ENCODE peak calls at places on chromosomes 11 and 22, in seven cellular contexts. W, D, P, K, M, Z and I are unnamed samples. For H3K4me1 and H3K36me3, the result is how much of the 10 kb centered on the place peaks cover.

GRCh38 chr11:119509969-119510401 is 87.0 kb upstream of the THY1 start:
- DNase-seq in P (peak), K (no peak), M (no peak), Z (no peak), D (no peak), W (peak), I (no peak)

GRCh38 chr11:116692318-116693106 is 80.3 kb downstream of the BUD13 start:
- DNase-seq in W (no peak), K (peak), M (peak), P (no peak), D (no peak), Z (no peak), I (no peak)

GRCh38 chr22:24071686-24072085 is 60.6 kb downstream of the CABIN1 start:
- DNase-seq in P (no peak), Z (no peak), D (no peak), W (no peak), M (no peak), K (no peak), I (no peak)

GRCh38 chr11:7691759-7692334 is 14.4 kb downstream of the OVCH2 start:
- DNase-seq in Z (no peak), W (peak), P (no peak), D (no peak), K (no peak), M (no peak), I (no peak)

GRCh38 chr11:21771097-21771496 is 421.8 kb upstream of the ANO5 start:
- DNase-seq in D (no peak), P (no peak), M (no peak), Z (no peak), K (no peak), W (no peak), I (no peak)

GRCh38 chr11:96391698-96392307 is 2.0 kb downstream of the JRKL start:
- DNase-seq in P (peak), W (no peak), D (no peak), K (no peak), M (no peak), Z (no peak), I (no peak)

GRCh38 chr11:10208045-10208674 is 85.9 kb downstream of the SBF2 start:
- DNase-seq in K (no peak), Z (peak), P (peak), W (peak), M (no peak), D (peak), I (no peak)

GRCh38 chr11:111833524-111833923 is 37.9 kb downstream of the ALG9 start:
- DNase-seq in P (peak), D (no peak), K (no peak), M (no peak), Z (no peak), W (peak), I (peak)

GRCh38 chr22:17741866-17742527 is 32.3 kb downstream of the BID start:
- DNase-seq in P (no peak), W (no peak), Z (no peak), D (no peak), K (no peak), M (no peak), I (no peak)

GRCh38 chr11:62710001-62710345 is 2.5 kb downstream of the GNG3 start:
- DNase-seq in K (no peak), Z (no peak), P (peak), W (peak), M (peak), D (no peak), I (no peak)

GRCh38 chr11:103893366-103893765 is 143.1 kb upstream of the DDI1 start:
- DNase-seq in W (no peak), K (no peak), M (no peak), D (no peak), Z (no peak), P (peak), I (no peak)

GRCh38 chr11:13923182-13923581 is 39.3 kb upstream of the SPON1 start:
- DNase-seq in K (no peak), P (no peak), W (no peak), D (peak), Z (no peak), M (no peak), I (no peak)

GRCh38 chr11:78223320-78223954 is 34.7 kb downstream of the USP35 start:
- DNase-seq in P (no peak), M (peak), D (no peak), K (no peak), Z (no peak), W (no peak), I (no peak)

GRCh38 chr11:17014774-17015638 is 792 bp upstream of the PLEKHA7 start:
- DNase-seq in M (no peak), W (peak), K (peak), Z (peak), D (peak), P (peak), I (peak)

GRCh38 chr11:44188643-44189042 is 93.2 kb downstream of the EXT2 start:
- DNase-seq in D (no peak), W (no peak), K (no peak), M (no peak), P (peak), Z (no peak), I (no peak)

GRCh38 chr11:116336540-116336939 is 436.2 kb downstream of the BUD13 start:
- DNase-seq in K (no peak), W (no peak), Z (no peak), M (no peak), P (no peak), D (no peak), I (no peak)

GRCh38 chr22:19857382-19857781 is 2.7 kb upstream of the GNB1L start:
- DNase-seq in D (no peak), Z (no peak), M (no peak), W (no peak), K (no peak), P (no peak), I (no peak)

DNA sequence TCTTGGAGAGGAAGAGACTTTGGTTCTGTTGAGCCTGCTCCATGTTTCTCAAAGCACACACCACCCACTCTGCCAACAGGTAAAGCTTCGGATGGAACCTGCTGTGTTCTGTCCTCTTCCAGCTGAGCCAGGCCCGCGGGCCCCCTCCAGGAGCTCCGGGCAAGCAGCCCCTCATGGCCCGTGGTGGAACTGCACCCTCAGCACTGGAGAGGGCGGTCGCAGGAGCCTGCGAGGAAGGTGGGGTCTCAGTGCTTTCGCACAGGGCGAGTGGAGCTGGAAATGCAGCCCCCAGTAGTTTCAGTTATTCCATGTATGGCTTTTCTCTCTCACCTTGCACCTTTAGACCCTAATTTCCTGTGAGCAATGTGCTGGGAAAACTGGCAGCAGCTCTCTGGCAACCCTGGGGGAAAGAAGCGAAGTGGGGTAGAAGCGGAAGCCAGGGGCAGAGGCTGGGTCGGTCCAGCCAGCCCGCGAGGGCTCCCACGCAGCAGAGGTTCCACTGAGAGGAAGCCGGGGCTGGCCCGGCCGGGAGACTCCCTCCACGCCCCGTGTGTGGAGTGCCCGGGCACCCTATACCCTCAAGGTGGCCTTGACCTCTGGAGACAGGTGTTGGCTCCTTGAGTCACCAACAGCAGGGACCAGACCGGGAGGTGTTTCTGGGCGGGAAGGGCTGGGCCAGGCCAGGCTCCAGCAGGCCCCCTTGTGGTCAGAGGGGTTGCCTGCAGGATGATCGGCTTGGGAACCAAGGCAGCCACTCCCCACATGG is 119.9 kb upstream of the TMEM45B start:
- DNase-seq in W (peak), K (peak), P (peak), Z (peak), M (no peak), D (peak), I (peak)
- H3K4me3 ChIP-seq in W (peak), K (no peak), P (peak), Z (peak), M (peak), D (no peak), I (no peak)

GRCh38 chr22:41305646-41306045 is 4.3 kb downstream of the ZC3H7B start:
- DNase-seq in W (peak), Z (no peak), M (no peak), D (no peak), P (peak), K (no peak), I (no peak)
- H3K4me1 ChIP-seq in W (under half), Z (under half), M (under half), D (under half), P (under half), K (under half), I (under half)

DNA sequence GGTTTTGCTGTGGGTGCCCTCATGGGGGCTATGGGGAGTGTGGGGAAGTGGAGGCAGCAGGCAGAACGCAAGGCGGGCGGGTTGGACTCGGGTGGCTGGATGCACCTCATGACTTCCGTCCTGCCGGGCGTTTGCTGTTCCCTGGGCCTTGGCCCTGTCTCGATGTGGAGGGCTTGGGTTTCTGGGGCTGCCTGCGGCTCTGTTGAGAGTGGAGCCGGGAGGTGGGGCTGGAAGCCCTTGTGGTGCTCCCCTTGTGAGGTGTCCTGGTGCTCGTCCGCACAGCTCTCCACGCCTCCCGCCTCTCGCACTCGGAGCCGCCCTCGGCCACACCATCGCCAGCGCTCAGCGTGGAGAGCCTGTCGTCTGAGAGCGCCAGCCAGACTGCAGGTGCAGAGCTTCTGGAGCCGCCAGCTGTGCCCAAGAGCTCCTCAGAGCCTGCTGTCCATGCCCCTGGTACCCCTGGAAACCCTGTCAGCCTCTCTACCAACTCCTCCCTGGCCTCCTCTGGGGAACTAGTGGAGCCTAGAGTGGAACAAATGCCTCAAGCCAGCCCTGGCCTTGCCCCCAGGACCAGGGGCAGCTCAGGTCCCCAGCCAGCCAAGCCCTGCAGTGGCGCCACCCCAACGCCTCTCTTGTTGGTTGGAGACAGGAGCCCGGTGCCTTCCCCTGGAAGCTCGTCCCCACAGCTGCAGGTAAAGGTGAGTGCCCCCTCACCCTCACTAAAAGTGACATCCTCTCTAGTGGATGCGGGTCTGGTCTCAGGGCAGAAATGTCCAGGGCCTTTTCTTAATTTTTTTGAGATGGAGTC is 21.2 kb downstream of the MICALL1 start:
- DNase-seq in D (no peak), W (no peak), M (no peak), K (no peak), P (no peak), Z (no peak), I (no peak)
- H3K36me3 ChIP-seq in D (under half), W (under half), M (half or more), K (under half), P (under half), Z (under half), I (under half)

GRCh38 chr11:38191101-38191500 is 1593.1 kb upstream of the RAG2 start:
- DNase-seq in W (no peak), P (no peak), Z (no peak), D (no peak), M (no peak), K (no peak), I (no peak)
- H3K4me3 ChIP-seq in W (no peak), P (no peak), Z (no peak), D (no peak), M (no peak), K (no peak), I (no peak)

DNA sequence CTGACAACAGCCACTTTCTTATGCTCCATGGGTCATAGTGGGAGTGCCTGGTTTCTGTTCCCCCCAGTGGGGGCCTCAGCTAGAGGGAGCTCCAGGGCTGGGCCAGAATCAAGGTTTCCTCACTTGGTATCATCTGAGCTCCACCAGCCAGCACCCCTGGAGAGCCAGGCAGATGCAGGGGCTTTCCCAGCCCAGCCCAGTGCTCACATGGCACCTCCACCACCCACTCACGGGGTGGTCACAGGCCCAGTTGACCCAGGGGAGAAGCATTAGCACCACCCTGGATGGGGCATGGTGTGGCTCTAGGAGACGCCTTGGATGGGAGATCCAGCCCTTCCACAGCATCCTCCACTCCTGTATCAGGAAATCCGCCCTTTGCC is 24.1 kb upstream of the WNT7B start:
- DNase-seq in Z (no peak), P (no peak), M (no peak), W (no peak), D (no peak), K (no peak), I (no peak)
- H3K4me1 ChIP-seq in Z (under half), P (under half), M (under half), W (under half), D (under half), K (under half), I (under half)

DNA sequence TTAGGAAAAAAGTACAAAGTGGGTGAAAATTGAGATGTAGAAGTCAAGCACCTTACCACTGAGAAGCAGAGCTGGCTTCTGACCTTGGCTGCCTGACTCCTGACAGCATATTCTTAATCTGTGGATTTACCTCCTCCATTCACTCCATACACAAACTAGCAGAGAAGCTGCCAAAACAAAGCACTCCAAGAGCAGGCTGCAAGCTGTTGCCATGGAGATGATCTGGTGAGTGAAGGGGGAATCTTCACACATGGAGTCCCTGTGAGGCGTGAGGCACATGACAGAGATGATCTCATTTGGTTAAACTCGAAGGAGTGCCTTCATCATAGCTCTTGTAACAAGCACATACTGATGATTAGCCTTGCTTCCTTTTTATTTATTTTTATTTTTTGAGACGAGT is 16.1 kb downstream of the COMMD9 start:
- DNase-seq in W (no peak), Z (no peak), K (no peak), D (no peak), M (no peak), P (no peak), I (no peak)
- H3K36me3 ChIP-seq in W (under half), Z (under half), K (under half), D (under half), M (half or more), P (under half), I (under half)

DNA sequence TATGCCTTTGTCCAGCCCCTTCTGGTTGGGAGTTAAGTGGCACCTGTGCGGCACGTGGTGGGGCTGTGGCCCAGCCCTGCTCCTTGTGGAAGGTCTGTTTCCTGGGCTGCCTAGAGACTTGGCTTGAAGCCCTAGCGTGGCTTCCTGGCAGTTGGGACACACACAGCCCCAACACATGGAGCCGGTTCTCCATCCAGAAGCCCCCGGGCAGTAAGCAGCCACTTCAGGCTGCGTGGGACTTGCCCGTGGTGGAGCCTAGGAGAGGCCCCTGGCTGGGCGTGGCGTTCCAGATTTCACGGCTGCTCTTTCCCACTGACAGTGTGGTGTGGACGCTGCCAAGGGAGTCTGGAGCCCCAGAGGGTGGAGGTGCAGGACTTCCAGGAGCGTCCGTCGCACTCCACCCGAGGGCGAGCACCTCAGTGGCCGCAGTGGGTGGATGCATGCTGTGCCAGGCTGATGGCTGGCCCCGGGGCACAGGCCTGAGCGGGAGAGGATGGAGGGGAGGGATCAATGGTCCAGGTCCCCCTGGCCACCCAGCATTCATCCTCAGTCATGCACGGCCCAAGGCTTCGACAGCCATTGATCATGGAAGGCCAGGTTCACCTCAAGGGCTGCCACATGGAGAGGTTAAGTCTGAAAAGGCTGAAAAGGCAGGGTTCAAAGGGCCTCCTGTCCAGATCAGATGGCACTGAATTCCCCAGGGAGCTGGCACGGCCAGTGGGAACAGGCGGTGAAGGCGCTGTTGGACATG is 9.3 kb downstream of the CCND1 start:
- DNase-seq in P (peak), D (no peak), M (no peak), Z (no peak), W (no peak), K (no peak), I (peak)
- H3K4me3 ChIP-seq in P (no peak), D (no peak), M (no peak), Z (no peak), W (no peak), K (no peak), I (no peak)

GRCh38 chr11:117927926-117928325 is 1.3 kb downstream of the TMPRSS13 start:
- DNase-seq in P (no peak), M (peak), K (no peak), Z (no peak), W (no peak), D (no peak), I (no peak)

GRCh38 chr11:117930208-117930570 is 987 bp upstream of the TMPRSS13 start:
- DNase-seq in W (no peak), Z (no peak), P (no peak), D (no peak), M (peak), K (no peak), I (no peak)

GRCh38 chr11:117929568-117930207 is 486 bp upstream of the TMPRSS13 start:
- DNase-seq in Z (no peak), M (no peak), P (no peak), D (no peak), W (no peak), K (no peak), I (no peak)

GRCh38 chr11:117930668-117931330 is 1.6 kb upstream of the TMPRSS13 start:
- DNase-seq in M (peak), Z (peak), W (no peak), K (no peak), P (no peak), D (no peak), I (no peak)

DNA sequence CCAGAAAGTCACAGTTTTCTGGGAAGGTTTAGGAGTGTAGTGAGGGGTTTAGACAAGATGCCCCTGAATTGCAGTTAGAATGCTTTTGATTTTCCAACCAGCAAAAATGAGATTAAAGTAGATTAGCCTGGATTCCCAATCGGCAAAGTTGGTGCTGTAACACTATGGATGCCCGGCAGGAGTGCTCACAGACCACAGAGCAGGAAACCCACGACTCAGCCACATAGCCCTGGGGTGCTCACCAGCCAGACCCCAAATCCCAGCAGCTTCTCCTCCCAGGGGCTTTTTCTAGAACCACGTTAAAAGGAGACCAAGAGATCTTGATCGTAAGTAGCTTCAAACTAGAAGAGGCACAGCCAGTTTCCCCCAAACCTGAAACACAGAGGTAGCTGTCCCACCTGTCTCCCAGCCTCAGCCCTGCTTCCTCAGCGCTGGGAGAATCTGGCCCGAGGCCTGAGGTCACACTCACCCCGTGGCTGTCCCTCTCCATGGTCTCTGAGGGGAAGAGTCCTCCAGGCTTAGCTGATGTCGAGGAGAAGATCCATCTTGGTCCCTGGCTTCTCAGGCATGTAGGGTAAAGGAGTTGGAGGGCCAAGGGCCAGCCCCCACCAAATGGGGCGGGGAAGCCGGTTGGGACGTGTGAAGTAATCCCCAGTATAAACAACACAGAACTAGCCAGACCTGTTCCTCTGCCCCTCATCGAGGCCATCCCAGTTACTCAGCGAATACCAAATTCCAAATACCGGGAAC is at the start of gene TMPRSS13:
- DNase-seq in D (no peak), W (no peak), M (peak), K (peak), P (no peak), Z (no peak), I (peak)
- H3K4me1 ChIP-seq in D (under half), W (under half), M (under half), K (under half), P (under half), Z (under half), I (under half)

DNA sequence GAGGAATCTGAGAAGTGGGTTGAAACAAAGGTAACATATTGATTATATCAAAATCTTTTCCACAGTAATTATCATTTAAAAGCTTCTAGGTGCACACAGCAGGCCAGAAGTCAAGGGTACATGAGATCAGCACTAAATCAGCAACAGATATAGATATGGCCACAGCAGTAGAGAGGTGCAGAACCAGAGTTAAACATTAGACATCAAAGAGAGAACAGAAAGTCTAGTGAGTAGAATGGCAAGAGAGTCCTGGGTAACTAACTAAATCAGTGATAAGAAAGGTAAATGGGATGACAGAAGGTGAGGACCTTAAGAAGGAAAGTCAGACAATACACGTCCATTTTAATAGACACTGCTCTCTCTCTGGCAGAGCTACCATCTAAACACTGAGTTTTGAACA is 119.5 kb upstream of the GRIA4 start:
- DNase-seq in D (no peak), Z (no peak), K (no peak), W (no peak), M (no peak), P (no peak), I (peak)
- H3K36me3 ChIP-seq in D (under half), Z (under half), K (under half), W (under half), M (under half), P (under half), I (under half)